ENCODE peak calls at places on chromosomes 5 and 9, in four cellular contexts. T is GM04504, D is omental fat pad, Q is spleen. A is an unnamed sample.

GRCh38 chr5:172293054-172293744 is 9.6 kb upstream of the UBTD2 start:
- DNase-seq in T (no peak), D (no peak), Q (no peak), A (no peak)

GRCh38 chr5:137098238-137098637 is 400.9 kb downstream of the SPOCK1 start:
- DNase-seq in T (no peak), D (no peak), Q (no peak), A (no peak)

GRCh38 chr9:134735441-134736175 is 94.0 kb downstream of the COL5A1 start:
- DNase-seq in T (no peak), D (no peak), Q (no peak), A (no peak)

GRCh38 chr5:77204967-77205366 is 5.5 kb upstream of the PDE8B start:
- DNase-seq in T (no peak), D (no peak), Q (no peak), A (no peak)

GRCh38 chr9:128026255-128027165 is 40.6 kb downstream of the NAIF1 start:
- DNase-seq in T (no peak), D (no peak), Q (peak; percentile 91), A (no peak)

GRCh38 chr9:91374939-91375338 is 13.2 kb upstream of the AUH start:
- DNase-seq in T (peak; percentile 66), D (no peak), Q (no peak), A (peak; percentile 44)

GRCh38 chr9:4382722-4383317 is 83.0 kb upstream of the GLIS3 start:
- DNase-seq in T (no peak), D (no peak), Q (no peak), A (no peak)

GRCh38 chr9:75197521-75197920 is 109.2 kb downstream of the OSTF1 start:
- DNase-seq in T (no peak), D (no peak), Q (no peak), A (no peak)

GRCh38 chr9:98823666-98824334 is 16.3 kb downstream of the GALNT12 start:
- DNase-seq in T (no peak), D (no peak), Q (no peak), A (no peak)

GRCh38 chr5:120240716-120241115 is 223.4 kb upstream of the PRR16 start:
- DNase-seq in T (no peak), D (no peak), Q (no peak), A (no peak)

GRCh38 chr5:141484499-141485304 is at the start of gene PCDHGC4:
- DNase-seq in T (no peak), D (no peak), Q (no peak), A (no peak)

A was measured in HFF-Myc.